ENCODE peak calls at places on chromosomes 6 and 20, in six cellular contexts. One of them, this sample, is unnamed.
A peak's percentile ranks its signal among the peaks of the same experiment; 100 is the strongest.

GRCh38 chr6:46042355-46042999 is 26.8 kb upstream of the CLIC5 start:
- DNase-seq in psoas muscle: no peak
- DNase-seq in H1: no peak
- DNase-seq in A673: peak; percentile 62
- DNase-seq in sigmoid colon: no peak
- DNase-seq in foreskin fibroblast: no peak
- DNase-seq in this sample: no peak

GRCh38 chr20:4944518-4944917 is 56.8 kb downstream of the SLC23A2 start:
- DNase-seq in psoas muscle: no peak
- DNase-seq in H1: no peak
- DNase-seq in A673: peak; percentile 61
- DNase-seq in sigmoid colon: no peak
- DNase-seq in foreskin fibroblast: no peak
- DNase-seq in this sample: no peak

GRCh38 chr6:92589970-92590369 is 829.4 kb downstream of the EPHA7 start:
- DNase-seq in psoas muscle: no peak
- DNase-seq in H1: no peak
- DNase-seq in A673: no peak
- DNase-seq in sigmoid colon: no peak
- DNase-seq in foreskin fibroblast: no peak
- DNase-seq in this sample: no peak

GRCh38 chr20:63791497-63792156 is 39.4 kb downstream of the ZBTB46 start:
- DNase-seq in psoas muscle: no peak
- DNase-seq in H1: no peak
- DNase-seq in A673: no peak
- DNase-seq in sigmoid colon: no peak
- DNase-seq in foreskin fibroblast: no peak
- DNase-seq in this sample: no peak

GRCh38 chr6:135854799-135855198 is 3.3 kb downstream of the PDE7B start:
- DNase-seq in psoas muscle: no peak
- DNase-seq in H1: no peak
- DNase-seq in A673: no peak
- DNase-seq in sigmoid colon: no peak
- DNase-seq in foreskin fibroblast: no peak
- DNase-seq in this sample: no peak

GRCh38 chr6:46137387-46137786 is 7.6 kb downstream of the ENPP4 start:
- DNase-seq in psoas muscle: no peak
- DNase-seq in H1: no peak
- DNase-seq in A673: no peak
- DNase-seq in sigmoid colon: no peak
- DNase-seq in foreskin fibroblast: no peak
- DNase-seq in this sample: no peak

GRCh38 chr6:88520445-88520844 is 354.3 kb upstream of the CNR1 start:
- DNase-seq in psoas muscle: no peak
- DNase-seq in H1: no peak
- DNase-seq in A673: no peak
- DNase-seq in sigmoid colon: no peak
- DNase-seq in foreskin fibroblast: no peak
- DNase-seq in this sample: no peak

GRCh38 chr20:16147221-16147620 is 426.0 kb downstream of the KIF16B start:
- DNase-seq in psoas muscle: no peak
- DNase-seq in H1: no peak
- DNase-seq in A673: no peak
- DNase-seq in sigmoid colon: no peak
- DNase-seq in foreskin fibroblast: no peak
- DNase-seq in this sample: no peak

GRCh38 chr6:52605610-52606185 is 28.8 kb upstream of the TRAM2 start:
- DNase-seq in psoas muscle: no peak
- DNase-seq in H1: no peak
- DNase-seq in A673: no peak
- DNase-seq in sigmoid colon: no peak
- DNase-seq in foreskin fibroblast: no peak
- DNase-seq in this sample: no peak

GRCh38 chr20:38889792-38890496 is 36.3 kb upstream of the FAM83D start:
- DNase-seq in psoas muscle: no peak
- DNase-seq in H1: no peak
- DNase-seq in A673: no peak
- DNase-seq in sigmoid colon: no peak
- DNase-seq in foreskin fibroblast: no peak
- DNase-seq in this sample: no peak

GRCh38 chr6:109892451-109893435 is 85.4 kb upstream of the GPR6 start:
- DNase-seq in psoas muscle: no peak
- DNase-seq in H1: no peak
- DNase-seq in A673: no peak
- DNase-seq in sigmoid colon: no peak
- DNase-seq in foreskin fibroblast: no peak
- DNase-seq in this sample: no peak

GRCh38 chr6:26613717-26614683 is 17.2 kb downstream of the ABT1 start:
- DNase-seq in psoas muscle: no peak
- DNase-seq in H1: no peak
- DNase-seq in A673: no peak
- DNase-seq in sigmoid colon: no peak
- DNase-seq in foreskin fibroblast: no peak
- DNase-seq in this sample: no peak

GRCh38 chr6:85458184-85458583 is 8.3 kb downstream of the NT5E start:
- DNase-seq in psoas muscle: no peak
- DNase-seq in H1: no peak
- DNase-seq in A673: no peak
- DNase-seq in sigmoid colon: no peak
- DNase-seq in foreskin fibroblast: no peak
- DNase-seq in this sample: no peak

GRCh38 chr6:5115168-5115567 is 30.0 kb downstream of the PPP1R3G start:
- DNase-seq in psoas muscle: no peak
- DNase-seq in H1: no peak
- DNase-seq in A673: peak; percentile 29
- DNase-seq in sigmoid colon: no peak
- DNase-seq in foreskin fibroblast: peak; percentile 20
- DNase-seq in this sample: no peak

GRCh38 chr6:152099816-152100618 is 292.5 kb downstream of the ESR1 start:
- DNase-seq in psoas muscle: peak; percentile 81
- DNase-seq in H1: no peak
- DNase-seq in A673: peak; percentile 16
- DNase-seq in sigmoid colon: no peak
- DNase-seq in foreskin fibroblast: peak; percentile 82
- DNase-seq in this sample: no peak

GRCh38 chr6:152098683-152099082 is 291.2 kb downstream of the ESR1 start:
- DNase-seq in psoas muscle: no peak
- DNase-seq in H1: no peak
- DNase-seq in A673: no peak
- DNase-seq in sigmoid colon: no peak
- DNase-seq in foreskin fibroblast: no peak
- DNase-seq in this sample: no peak

GRCh38 chr6:152094992-152095592 is 287.6 kb downstream of the ESR1 start:
- DNase-seq in psoas muscle: peak; percentile 91
- DNase-seq in H1: peak; percentile 19
- DNase-seq in A673: peak; percentile 57
- DNase-seq in sigmoid colon: peak; percentile 85
- DNase-seq in foreskin fibroblast: peak; percentile 100
- DNase-seq in this sample: peak; percentile 96

GRCh38 chr6:152094276-152094675 is 286.8 kb downstream of the ESR1 start:
- DNase-seq in psoas muscle: no peak
- DNase-seq in H1: no peak
- DNase-seq in A673: no peak
- DNase-seq in sigmoid colon: no peak
- DNase-seq in foreskin fibroblast: no peak
- DNase-seq in this sample: no peak

GRCh38 chr6:152096863-152097496 is 289.5 kb downstream of the ESR1 start:
- DNase-seq in psoas muscle: no peak
- DNase-seq in H1: no peak
- DNase-seq in A673: peak; percentile 23
- DNase-seq in sigmoid colon: no peak
- DNase-seq in foreskin fibroblast: peak; percentile 87
- DNase-seq in this sample: peak; percentile 82
- TF ChIP-seq CTCF in psoas muscle: no peak
- TF ChIP-seq CTCF in H1: no peak
- TF ChIP-seq CTCF in A673: no peak
- TF ChIP-seq CTCF in sigmoid colon: no peak
- TF ChIP-seq CTCF in foreskin fibroblast: peak; percentile 20
- TF ChIP-seq CTCF in this sample: peak; percentile 32

DNA sequence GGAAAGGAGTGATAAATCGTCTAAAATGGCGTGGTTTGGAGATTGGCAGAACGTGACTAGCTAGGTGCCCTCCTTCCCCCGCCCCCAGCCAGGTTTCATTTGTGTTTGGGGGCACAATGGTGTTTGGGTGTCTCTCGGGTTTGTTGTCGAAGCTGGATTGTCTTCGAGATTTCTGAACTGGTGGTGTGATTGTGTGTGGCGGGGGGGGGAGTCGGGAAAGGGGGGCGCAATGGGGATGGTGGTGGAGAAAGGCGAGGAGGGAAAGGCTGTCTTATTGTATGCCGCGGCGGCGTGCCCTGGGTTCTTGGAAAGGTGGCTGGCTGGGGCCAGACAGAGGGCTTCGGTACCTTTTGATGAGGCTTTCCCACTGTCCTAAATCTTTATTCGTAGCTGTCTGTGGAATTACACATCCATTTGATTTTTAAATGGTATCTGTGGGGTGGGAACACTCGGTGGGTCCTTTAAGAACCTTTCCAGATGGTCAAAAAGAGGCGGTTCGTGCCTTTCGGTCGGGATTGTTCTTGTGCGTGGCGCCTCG is 991 bp downstream of the MARCKS start:
- DNase-seq in psoas muscle: peak; percentile 57
- DNase-seq in H1: no peak
- DNase-seq in A673: peak; percentile 58
- DNase-seq in sigmoid colon: peak; percentile 78
- DNase-seq in foreskin fibroblast: peak; percentile 41
- DNase-seq in this sample: no peak
- TF ChIP-seq CTCF in psoas muscle: no peak
- TF ChIP-seq CTCF in H1: no peak
- TF ChIP-seq CTCF in A673: no peak
- TF ChIP-seq CTCF in sigmoid colon: no peak
- TF ChIP-seq CTCF in foreskin fibroblast: no peak
- TF ChIP-seq CTCF in this sample: no peak

GRCh38 chr6:37741757-37742400 is 44.2 kb upstream of the MDGA1 start:
- DNase-seq in psoas muscle: peak; percentile 57
- DNase-seq in H1: no peak
- DNase-seq in A673: peak; percentile 41
- DNase-seq in sigmoid colon: no peak
- DNase-seq in foreskin fibroblast: no peak
- DNase-seq in this sample: no peak
- TF ChIP-seq CTCF in psoas muscle: peak; percentile 37
- TF ChIP-seq CTCF in H1: peak; percentile 69
- TF ChIP-seq CTCF in A673: peak; percentile 51
- TF ChIP-seq CTCF in sigmoid colon: no peak
- TF ChIP-seq CTCF in foreskin fibroblast: peak; percentile 27
- TF ChIP-seq CTCF in this sample: peak; percentile 43

GRCh38 chr6:17042422-17043147 is 59.3 kb upstream of the STMND1 start:
- DNase-seq in psoas muscle: no peak
- DNase-seq in H1: peak; percentile 41
- DNase-seq in A673: peak; percentile 68
- DNase-seq in sigmoid colon: no peak
- DNase-seq in foreskin fibroblast: peak; percentile 51
- DNase-seq in this sample: no peak
- TF ChIP-seq CTCF in psoas muscle: no peak
- TF ChIP-seq CTCF in H1: peak; percentile 52
- TF ChIP-seq CTCF in A673: peak; percentile 55
- TF ChIP-seq CTCF in sigmoid colon: peak; percentile 36
- TF ChIP-seq CTCF in foreskin fibroblast: peak; percentile 17
- TF ChIP-seq CTCF in this sample: peak; percentile 50

DNA sequence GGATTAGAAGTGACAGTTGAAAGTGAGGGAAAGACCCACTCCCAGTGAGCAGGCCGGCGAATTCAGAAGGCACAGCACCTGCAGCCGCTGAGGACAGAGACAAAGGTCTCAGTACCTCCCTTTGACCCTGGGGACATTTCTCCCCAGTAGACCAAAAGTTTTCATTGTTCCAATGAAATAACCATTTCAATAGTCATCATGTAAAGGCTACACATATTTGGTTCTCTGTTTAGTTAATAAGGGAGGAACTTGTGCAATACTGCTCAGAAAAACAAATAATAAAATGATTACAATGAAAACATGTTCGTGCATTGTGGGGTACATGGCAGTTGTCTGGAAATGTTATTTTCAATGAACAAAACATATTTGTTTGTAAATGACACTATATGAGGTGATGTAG is 52.5 kb downstream of the EDN1 start:
- DNase-seq in psoas muscle: no peak
- DNase-seq in H1: no peak
- DNase-seq in A673: no peak
- DNase-seq in sigmoid colon: no peak
- DNase-seq in foreskin fibroblast: no peak
- DNase-seq in this sample: no peak
- TF ChIP-seq CTCF in psoas muscle: no peak
- TF ChIP-seq CTCF in H1: no peak
- TF ChIP-seq CTCF in A673: no peak
- TF ChIP-seq CTCF in sigmoid colon: no peak
- TF ChIP-seq CTCF in foreskin fibroblast: no peak
- TF ChIP-seq CTCF in this sample: no peak

GRCh38 chr6:105790635-105791034 is 295.5 kb upstream of the PRDM1 start:
- DNase-seq in psoas muscle: no peak
- DNase-seq in H1: no peak
- DNase-seq in A673: no peak
- DNase-seq in sigmoid colon: no peak
- DNase-seq in foreskin fibroblast: no peak
- DNase-seq in this sample: no peak
- TF ChIP-seq CTCF in psoas muscle: no peak
- TF ChIP-seq CTCF in H1: no peak
- TF ChIP-seq CTCF in A673: no peak
- TF ChIP-seq CTCF in sigmoid colon: no peak
- TF ChIP-seq CTCF in foreskin fibroblast: peak; percentile 11
- TF ChIP-seq CTCF in this sample: peak; percentile 14